ENCODE peak calls at places on chromosomes 6 and 20, in four cellular contexts. U is NB4; E is AG08396; X is activated CD4-positive, CD25-positive, alpha-beta regulatory T cell treated with anti-CD3 and anti-CD28 coated beads, Interleukin-2, amount 50 U/mL, for 16 hours. Y is an unnamed sample.

GRCh38 chr6:158039571-158040050 is 57.9 kb downstream of the SYNJ2 start:
- DNase-seq in U (peak; percentile 85), E (peak; percentile 42), X (no peak), Y (peak; percentile 87)

GRCh38 chr20:33145521-33145920 is 22.4 kb upstream of the BPIFA2 start:
- DNase-seq in U (no peak), E (no peak), X (no peak), Y (no peak)

GRCh38 chr6:89084954-89085353 is 4.4 kb downstream of the PNRC1 start:
- DNase-seq in U (no peak), E (no peak), X (no peak), Y (no peak)

GRCh38 chr6:129748901-129749748 is 39.1 kb upstream of the ARHGAP18 start:
- DNase-seq in U (no peak), E (no peak), X (no peak), Y (peak; percentile 72)

GRCh38 chr20:32189691-32190607 is 17.6 kb downstream of the PLAGL2 start:
- DNase-seq in U (no peak), E (peak; percentile 67), X (no peak), Y (peak; percentile 18)

GRCh38 chr20:60054716-60055371 is 96.6 kb downstream of the CDH26 start:
- DNase-seq in U (peak; percentile 99), E (no peak), X (no peak), Y (no peak)

GRCh38 chr6:15423286-15423957 is 177.6 kb downstream of the JARID2 start:
- DNase-seq in U (no peak), E (peak; percentile 18), X (no peak), Y (no peak)

GRCh38 chr6:113015249-113015648 is 668.1 kb downstream of the RFPL4B start:
- DNase-seq in U (no peak), E (peak; percentile 5), X (no peak), Y (peak; percentile 76)

GRCh38 chr6:51648236-51648635 is 439.2 kb downstream of the PKHD1 start:
- DNase-seq in U (no peak), E (no peak), X (no peak), Y (no peak)

GRCh38 chr20:1803216-1804128 is 91.7 kb upstream of the SIRPA start:
- DNase-seq in U (peak; percentile 97), E (peak; percentile 58), X (no peak), Y (peak; percentile 68)

GRCh38 chr6:134795001-134795400 is 154.9 kb downstream of the ALDH8A1 start:
- DNase-seq in U (no peak), E (no peak), X (no peak), Y (no peak)

GRCh38 chr6:15247750-15248450 is 2.0 kb downstream of the JARID2 start:
- DNase-seq in U (peak; percentile 80), E (peak; percentile 73), X (peak; percentile 21), Y (peak; percentile 63)

GRCh38 chr6:29953001-29953436 is 10.7 kb downstream of the HLA-A start:
- DNase-seq in U (no peak), E (no peak), X (no peak), Y (peak; percentile 80)

GRCh38 chr6:153048631-153049030 is 46.1 kb upstream of the MTRF1L start:
- DNase-seq in U (no peak), E (no peak), X (no peak), Y (no peak)

GRCh38 chr6:147759088-147759487 is 250.6 kb downstream of the SAMD5 start:
- DNase-seq in U (no peak), E (no peak), X (no peak), Y (no peak)

GRCh38 chr20:58407201-58407873 is 18.3 kb downstream of the VAPB start:
- DNase-seq in U (peak; percentile 47), E (no peak), X (no peak), Y (peak; percentile 30)

GRCh38 chr6:109465772-109466171 is 10.2 kb upstream of the MICAL1 start:
- DNase-seq in U (no peak), E (no peak), X (no peak), Y (no peak)

GRCh38 chr6:37173573-37174195 is 3.7 kb downstream of the PIM1 start:
- DNase-seq in U (no peak), E (no peak), X (peak; percentile 38), Y (no peak)